ENCODE peak calls at places on chromosomes 4 and X, in seven cellular contexts. One of them, this sample, is unnamed. For H3K9me3, the result is how much of the 10 kb centered on the place peaks cover.

GRCh38 chr4:85431156-85431555 is 43.8 kb upstream of the ARHGAP24 start:
- DNase-seq in endodermal cell: no peak
- DNase-seq in colonic mucosa: no peak
- DNase-seq in hepatocyte: no peak
- DNase-seq in CD8-positive, alpha-beta memory T cell: no peak
- DNase-seq in adrenal gland: no peak
- DNase-seq in gastrocnemius medialis: no peak
- DNase-seq in this sample: peak

GRCh38 chr4:4854649-4855292 is 4.7 kb upstream of the MSX1 start:
- DNase-seq in gastrocnemius medialis: no peak
- DNase-seq in hepatocyte: no peak
- DNase-seq in colonic mucosa: no peak
- DNase-seq in adrenal gland: no peak
- DNase-seq in endodermal cell: peak
- DNase-seq in CD8-positive, alpha-beta memory T cell: no peak
- DNase-seq in this sample: no peak

GRCh38 chr4:141126769-141127168 is 6.5 kb downstream of the RNF150 start:
- DNase-seq in hepatocyte: no peak
- DNase-seq in adrenal gland: no peak
- DNase-seq in endodermal cell: no peak
- DNase-seq in CD8-positive, alpha-beta memory T cell: no peak
- DNase-seq in gastrocnemius medialis: no peak
- DNase-seq in colonic mucosa: no peak
- DNase-seq in this sample: no peak

GRCh38 chrX:123184199-123184857 is at the start of gene GRIA3:
- DNase-seq in CD8-positive, alpha-beta memory T cell: no peak
- DNase-seq in gastrocnemius medialis: no peak
- DNase-seq in hepatocyte: no peak
- DNase-seq in endodermal cell: peak
- DNase-seq in colonic mucosa: no peak
- DNase-seq in adrenal gland: peak
- DNase-seq in this sample: no peak

GRCh38 chrX:71992711-71993110 is 82.1 kb downstream of the NHSL2 start:
- DNase-seq in colonic mucosa: no peak
- DNase-seq in endodermal cell: peak
- DNase-seq in CD8-positive, alpha-beta memory T cell: peak
- DNase-seq in adrenal gland: no peak
- DNase-seq in hepatocyte: no peak
- DNase-seq in gastrocnemius medialis: no peak
- DNase-seq in this sample: no peak

GRCh38 chr4:111806331-111806730 is 338.9 kb upstream of the FAM241A start:
- DNase-seq in gastrocnemius medialis: no peak
- DNase-seq in adrenal gland: no peak
- DNase-seq in hepatocyte: peak
- DNase-seq in CD8-positive, alpha-beta memory T cell: no peak
- DNase-seq in colonic mucosa: no peak
- DNase-seq in endodermal cell: peak
- DNase-seq in this sample: peak

GRCh38 chr4:124867551-124867950 is 155.0 kb upstream of the ANKRD50 start:
- DNase-seq in CD8-positive, alpha-beta memory T cell: no peak
- DNase-seq in gastrocnemius medialis: no peak
- DNase-seq in adrenal gland: no peak
- DNase-seq in colonic mucosa: no peak
- DNase-seq in endodermal cell: no peak
- DNase-seq in hepatocyte: no peak
- DNase-seq in this sample: no peak

GRCh38 chr4:82786004-82786400 is 12.6 kb downstream of the SCD5 start:
- DNase-seq in gastrocnemius medialis: no peak
- DNase-seq in endodermal cell: no peak
- DNase-seq in colonic mucosa: no peak
- DNase-seq in hepatocyte: no peak
- DNase-seq in CD8-positive, alpha-beta memory T cell: no peak
- DNase-seq in adrenal gland: no peak
- DNase-seq in this sample: no peak

GRCh38 chr4:16192631-16193483 is 33.4 kb downstream of the TAPT1 start:
- DNase-seq in colonic mucosa: no peak
- DNase-seq in gastrocnemius medialis: no peak
- DNase-seq in CD8-positive, alpha-beta memory T cell: no peak
- DNase-seq in adrenal gland: no peak
- DNase-seq in endodermal cell: no peak
- DNase-seq in hepatocyte: no peak
- DNase-seq in this sample: no peak

GRCh38 chr4:117796677-117797076 is 237.6 kb upstream of the NDST3 start:
- DNase-seq in hepatocyte: no peak
- DNase-seq in CD8-positive, alpha-beta memory T cell: no peak
- DNase-seq in endodermal cell: no peak
- DNase-seq in adrenal gland: no peak
- DNase-seq in gastrocnemius medialis: no peak
- DNase-seq in colonic mucosa: no peak
- DNase-seq in this sample: no peak

GRCh38 chr4:36244257-36245084 is at the start of gene ARAP2:
- DNase-seq in CD8-positive, alpha-beta memory T cell: peak
- DNase-seq in gastrocnemius medialis: no peak
- DNase-seq in adrenal gland: peak
- DNase-seq in hepatocyte: peak
- DNase-seq in endodermal cell: peak
- DNase-seq in colonic mucosa: peak
- DNase-seq in this sample: peak

GRCh38 chr4:110663738-110664444 is 41.0 kb upstream of the PITX2 start:
- DNase-seq in hepatocyte: no peak
- DNase-seq in CD8-positive, alpha-beta memory T cell: no peak
- DNase-seq in endodermal cell: no peak
- DNase-seq in adrenal gland: no peak
- DNase-seq in gastrocnemius medialis: no peak
- DNase-seq in colonic mucosa: peak
- DNase-seq in this sample: peak

GRCh38 chr4:19329631-19330030 is 922.1 kb upstream of the SLIT2 start:
- DNase-seq in gastrocnemius medialis: no peak
- DNase-seq in hepatocyte: no peak
- DNase-seq in endodermal cell: no peak
- DNase-seq in colonic mucosa: no peak
- DNase-seq in adrenal gland: no peak
- DNase-seq in CD8-positive, alpha-beta memory T cell: no peak
- DNase-seq in this sample: no peak

GRCh38 chr4:80058740-80059139 is 14.3 kb downstream of the ANTXR2 start:
- DNase-seq in hepatocyte: no peak
- DNase-seq in CD8-positive, alpha-beta memory T cell: no peak
- DNase-seq in adrenal gland: no peak
- DNase-seq in endodermal cell: no peak
- DNase-seq in gastrocnemius medialis: no peak
- DNase-seq in colonic mucosa: no peak
- DNase-seq in this sample: no peak

GRCh38 chr4:22962186-22962786 is 269.5 kb downstream of the GBA3 start:
- DNase-seq in hepatocyte: peak
- DNase-seq in colonic mucosa: peak
- DNase-seq in gastrocnemius medialis: no peak
- DNase-seq in adrenal gland: no peak
- DNase-seq in endodermal cell: peak
- DNase-seq in CD8-positive, alpha-beta memory T cell: no peak
- DNase-seq in this sample: no peak

GRCh38 chr4:54065282-54066087 is 1.1 kb upstream of the CHIC2 start:
- DNase-seq in gastrocnemius medialis: no peak
- DNase-seq in colonic mucosa: no peak
- DNase-seq in endodermal cell: no peak
- DNase-seq in adrenal gland: no peak
- DNase-seq in hepatocyte: no peak
- DNase-seq in CD8-positive, alpha-beta memory T cell: no peak
- DNase-seq in this sample: peak

GRCh38 chr4:37388672-37389368 is 144.3 kb downstream of the NWD2 start:
- DNase-seq in CD8-positive, alpha-beta memory T cell: no peak
- DNase-seq in gastrocnemius medialis: no peak
- DNase-seq in adrenal gland: no peak
- DNase-seq in endodermal cell: peak
- DNase-seq in hepatocyte: no peak
- DNase-seq in colonic mucosa: no peak
- DNase-seq in this sample: no peak

GRCh38 chr4:98682719-98683118 is 24.3 kb upstream of the TSPAN5 start:
- DNase-seq in CD8-positive, alpha-beta memory T cell: no peak
- DNase-seq in colonic mucosa: no peak
- DNase-seq in adrenal gland: no peak
- DNase-seq in hepatocyte: no peak
- DNase-seq in gastrocnemius medialis: no peak
- DNase-seq in endodermal cell: no peak
- DNase-seq in this sample: peak

GRCh38 chr4:127533028-127533700 is 99.6 kb upstream of the INTU start:
- DNase-seq in adrenal gland: peak
- DNase-seq in hepatocyte: peak
- DNase-seq in colonic mucosa: peak
- DNase-seq in CD8-positive, alpha-beta memory T cell: no peak
- DNase-seq in gastrocnemius medialis: peak
- DNase-seq in endodermal cell: no peak
- DNase-seq in this sample: peak

GRCh38 chrX:137313627-137314026 is 252.3 kb upstream of the ZIC3 start:
- DNase-seq in CD8-positive, alpha-beta memory T cell: no peak
- DNase-seq in endodermal cell: no peak
- DNase-seq in hepatocyte: no peak
- DNase-seq in colonic mucosa: no peak
- DNase-seq in adrenal gland: no peak
- DNase-seq in gastrocnemius medialis: no peak
- DNase-seq in this sample: no peak

GRCh38 chrX:153450114-153450948 is 4.5 kb upstream of the TREX2 start:
- DNase-seq in adrenal gland: no peak
- DNase-seq in hepatocyte: peak
- DNase-seq in gastrocnemius medialis: no peak
- DNase-seq in endodermal cell: no peak
- DNase-seq in colonic mucosa: no peak
- DNase-seq in CD8-positive, alpha-beta memory T cell: no peak
- DNase-seq in this sample: no peak

GRCh38 chr4:791201-791865 is 34.6 kb downstream of the CPLX1 start:
- DNase-seq in colonic mucosa: no peak
- DNase-seq in endodermal cell: peak
- DNase-seq in CD8-positive, alpha-beta memory T cell: no peak
- DNase-seq in gastrocnemius medialis: no peak
- DNase-seq in adrenal gland: no peak
- DNase-seq in hepatocyte: no peak
- DNase-seq in this sample: no peak

GRCh38 chrX:7934026-7934425 is 6.8 kb upstream of the PNPLA4 start:
- DNase-seq in colonic mucosa: no peak
- DNase-seq in CD8-positive, alpha-beta memory T cell: no peak
- DNase-seq in adrenal gland: no peak
- DNase-seq in hepatocyte: no peak
- DNase-seq in gastrocnemius medialis: no peak
- DNase-seq in endodermal cell: no peak
- DNase-seq in this sample: no peak

GRCh38 chr4:71189471-71189870 is 149.3 kb upstream of the SLC4A4 start:
- DNase-seq in CD8-positive, alpha-beta memory T cell: no peak
- DNase-seq in colonic mucosa: peak
- DNase-seq in endodermal cell: no peak
- DNase-seq in gastrocnemius medialis: no peak
- DNase-seq in adrenal gland: no peak
- DNase-seq in hepatocyte: no peak
- DNase-seq in this sample: peak

GRCh38 chrX:45505214-45505613 is 304.5 kb upstream of the DIPK2B start:
- DNase-seq in endodermal cell: no peak
- DNase-seq in gastrocnemius medialis: no peak
- DNase-seq in colonic mucosa: no peak
- DNase-seq in hepatocyte: no peak
- DNase-seq in CD8-positive, alpha-beta memory T cell: peak
- DNase-seq in adrenal gland: no peak
- DNase-seq in this sample: peak

GRCh38 chrX:149314031-149314430 is 191.1 kb downstream of the IDS start:
- DNase-seq in endodermal cell: no peak
- DNase-seq in colonic mucosa: no peak
- DNase-seq in CD8-positive, alpha-beta memory T cell: no peak
- DNase-seq in hepatocyte: no peak
- DNase-seq in adrenal gland: no peak
- DNase-seq in gastrocnemius medialis: no peak
- DNase-seq in this sample: peak

DNA sequence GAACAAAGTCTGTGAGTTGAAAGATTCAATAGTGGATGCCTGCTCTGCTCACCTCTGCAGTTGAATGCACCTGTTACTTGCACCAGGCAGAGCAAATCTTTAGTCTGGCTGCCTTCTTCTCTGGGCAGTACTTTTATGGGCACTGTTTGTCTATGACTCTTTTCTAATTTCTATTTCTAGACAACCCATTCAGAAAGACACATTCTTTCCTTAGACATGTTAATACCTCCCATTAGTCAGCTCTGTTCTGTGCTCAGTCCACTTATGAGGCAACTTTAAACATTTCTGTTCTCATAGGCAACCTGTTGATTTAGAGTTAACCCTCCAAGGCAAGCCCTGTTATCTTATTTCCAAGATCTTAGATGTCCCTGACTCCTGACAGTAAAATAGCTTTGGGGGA is 108.9 kb downstream of the SYNPO2 start:
- DNase-seq in endodermal cell: no peak
- DNase-seq in adrenal gland: no peak
- DNase-seq in CD8-positive, alpha-beta memory T cell: no peak
- DNase-seq in gastrocnemius medialis: peak
- DNase-seq in hepatocyte: peak
- DNase-seq in colonic mucosa: no peak
- DNase-seq in this sample: no peak
- H3K4me3 ChIP-seq in endodermal cell: no peak
- H3K4me3 ChIP-seq in adrenal gland: no peak
- H3K4me3 ChIP-seq in CD8-positive, alpha-beta memory T cell: no peak
- H3K4me3 ChIP-seq in gastrocnemius medialis: no peak
- H3K4me3 ChIP-seq in hepatocyte: no peak
- H3K4me3 ChIP-seq in colonic mucosa: no peak
- H3K4me3 ChIP-seq in this sample: no peak

DNA sequence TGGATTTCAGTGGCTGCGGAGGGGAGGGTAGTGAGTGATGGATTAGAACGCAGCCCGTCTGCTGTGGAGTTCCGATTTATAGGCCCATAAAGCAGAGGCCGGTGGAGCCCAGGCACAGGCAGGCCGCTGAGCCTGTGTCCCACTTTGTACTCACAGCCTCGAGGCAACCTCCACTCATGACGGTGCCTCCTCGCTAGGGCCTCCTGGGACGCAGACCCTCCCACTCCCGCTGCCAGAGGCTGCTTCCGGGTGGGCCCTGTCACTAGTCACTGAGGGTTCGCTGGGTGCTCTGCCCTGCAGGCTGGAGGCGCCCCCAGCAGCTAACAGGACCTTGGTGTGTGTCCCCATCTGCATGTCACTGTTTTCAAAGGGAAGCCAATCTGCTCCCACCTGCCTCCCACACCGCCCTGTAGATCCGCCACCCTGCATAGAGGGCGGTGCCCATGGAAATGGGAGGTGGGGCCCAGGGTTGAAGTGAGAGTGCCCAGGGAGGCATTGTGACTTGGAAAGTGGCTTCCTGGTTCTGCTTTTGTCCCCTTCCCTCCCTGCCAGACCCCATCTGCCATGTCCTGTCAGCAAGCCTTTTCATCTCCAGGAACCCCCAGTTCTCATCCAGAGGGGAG is 135.5 kb upstream of the PSAPL1 start:
- DNase-seq in colonic mucosa: no peak
- DNase-seq in CD8-positive, alpha-beta memory T cell: no peak
- DNase-seq in adrenal gland: no peak
- DNase-seq in hepatocyte: no peak
- DNase-seq in endodermal cell: no peak
- DNase-seq in gastrocnemius medialis: no peak
- DNase-seq in this sample: no peak
- H3K9me3 ChIP-seq in colonic mucosa: under half
- H3K9me3 ChIP-seq in CD8-positive, alpha-beta memory T cell: under half
- H3K9me3 ChIP-seq in adrenal gland: under half
- H3K9me3 ChIP-seq in hepatocyte: under half
- H3K9me3 ChIP-seq in endodermal cell: under half
- H3K9me3 ChIP-seq in gastrocnemius medialis: under half
- H3K9me3 ChIP-seq in this sample: under half

GRCh38 chr4:113292371-113293042 is 243.1 kb downstream of the ANK2 start:
- DNase-seq in CD8-positive, alpha-beta memory T cell: no peak
- DNase-seq in hepatocyte: peak
- DNase-seq in colonic mucosa: peak
- DNase-seq in endodermal cell: peak
- DNase-seq in adrenal gland: no peak
- DNase-seq in gastrocnemius medialis: no peak
- DNase-seq in this sample: no peak
- H3K4me3 ChIP-seq in CD8-positive, alpha-beta memory T cell: no peak
- H3K4me3 ChIP-seq in hepatocyte: no peak
- H3K4me3 ChIP-seq in colonic mucosa: no peak
- H3K4me3 ChIP-seq in endodermal cell: no peak
- H3K4me3 ChIP-seq in adrenal gland: no peak
- H3K4me3 ChIP-seq in gastrocnemius medialis: peak
- H3K4me3 ChIP-seq in this sample: no peak

GRCh38 chrX:1261285-1261684 is 7.3 kb upstream of the CSF2RA start:
- DNase-seq in hepatocyte: no peak
- DNase-seq in CD8-positive, alpha-beta memory T cell: no peak
- DNase-seq in endodermal cell: peak
- DNase-seq in colonic mucosa: no peak
- DNase-seq in gastrocnemius medialis: no peak
- DNase-seq in adrenal gland: no peak
- DNase-seq in this sample: no peak
- H3K9me3 ChIP-seq in hepatocyte: under half
- H3K9me3 ChIP-seq in CD8-positive, alpha-beta memory T cell: under half
- H3K9me3 ChIP-seq in endodermal cell: under half
- H3K9me3 ChIP-seq in colonic mucosa: under half
- H3K9me3 ChIP-seq in gastrocnemius medialis: under half
- H3K9me3 ChIP-seq in adrenal gland: under half
- H3K9me3 ChIP-seq in this sample: under half

This sample was measured in MG63.